ENCODE peak calls at places on chromosomes 13 and 19, in nine cellular contexts. C is astrocyte, X is neural progenitor cell, O is uterus, K is osteocyte, T is IMR-90, S is cardiac fibroblast, N is upper lobe of right lung, Z is tibial nerve. A is an unnamed sample.

GRCh38 chr13:26785845-26786630 is 25.5 kb upstream of the GPR12 start:
- DNase-seq in C (no peak), X (peak; percentile 30), O (no peak), K (no peak), T (no peak), S (peak; percentile 4), N (no peak), Z (no peak), A (no peak)

GRCh38 chr19:39676004-39676403 is 20.3 kb downstream of the LGALS16 start:
- DNase-seq in C (no peak), X (no peak), O (no peak), K (no peak), T (no peak), S (no peak), N (no peak), Z (no peak), A (peak; percentile 49)

GRCh38 chr13:59570204-59570603 is 593.5 kb downstream of the DIAPH3 start:
- DNase-seq in C (no peak), X (no peak), O (no peak), K (no peak), T (no peak), S (no peak), N (no peak), Z (no peak), A (no peak)

GRCh38 chr19:35446194-35446593 is 1.9 kb upstream of the FFAR2 start:
- DNase-seq in C (no peak), X (no peak), O (no peak), K (no peak), T (no peak), S (peak; percentile 80), N (no peak), Z (no peak), A (peak; percentile 61)

GRCh38 chr13:110426745-110427144 is 119.7 kb downstream of the COL4A2 start:
- DNase-seq in C (no peak), X (no peak), O (no peak), K (no peak), T (no peak), S (no peak), N (no peak), Z (no peak), A (no peak)

GRCh38 chr19:27779953-27780352 is 1433.0 kb downstream of the UQCRFS1 start:
- DNase-seq in C (no peak), X (no peak), O (no peak), K (no peak), T (no peak), S (no peak), N (no peak), Z (no peak), A (no peak)

GRCh38 chr13:94239135-94239534 is 240.3 kb downstream of the DCT start:
- DNase-seq in C (peak; percentile 87), X (no peak), O (no peak), K (no peak), T (peak; percentile 87), S (peak; percentile 58), N (no peak), Z (no peak), A (no peak)

GRCh38 chr19:1507192-1507660 is 5.6 kb downstream of the ADAMTSL5 start:
- DNase-seq in C (no peak), X (no peak), O (peak; percentile 43), K (peak; percentile 84), T (no peak), S (no peak), N (no peak), Z (no peak), A (no peak)

GRCh38 chr19:38736036-38736412 is 8.2 kb downstream of the CAPN12 start:
- DNase-seq in C (no peak), X (peak; percentile 82), O (peak; percentile 49), K (no peak), T (no peak), S (no peak), N (peak; percentile 84), Z (no peak), A (peak; percentile 87)

GRCh38 chr19:51751655-51752054 is at the start of gene FPR1:
- DNase-seq in C (peak; percentile 43), X (no peak), O (no peak), K (no peak), T (no peak), S (peak; percentile 66), N (no peak), Z (no peak), A (no peak)

GRCh38 chr13:39144941-39145533 is 106.8 kb downstream of the NHLRC3 start:
- DNase-seq in C (peak; percentile 37), X (peak; percentile 82), O (peak; percentile 61), K (no peak), T (peak; percentile 70), S (peak; percentile 83), N (no peak), Z (peak; percentile 35), A (peak; percentile 61)

GRCh38 chr19:48249502-48250014 is 6.2 kb downstream of the CARD8 start:
- DNase-seq in C (no peak), X (no peak), O (peak; percentile 49), K (no peak), T (no peak), S (peak; percentile 44), N (peak; percentile 76), Z (no peak), A (peak; percentile 44)

GRCh38 chr19:11164278-11164677 is 8.7 kb upstream of the SPC24 start:
- DNase-seq in C (no peak), X (no peak), O (no peak), K (no peak), T (no peak), S (peak; percentile 43), N (no peak), Z (no peak), A (no peak)

GRCh38 chr19:16470911-16471811 is 609 bp downstream of the EPS15L1 start:
- DNase-seq in C (peak; percentile 30), X (peak; percentile 44), O (no peak), K (no peak), T (peak; percentile 55), S (peak; percentile 44), N (no peak), Z (no peak), A (peak; percentile 58)

GRCh38 chr13:20161275-20161950 is 561 bp upstream of the GJA3 start:
- DNase-seq in C (no peak), X (peak; percentile 53), O (no peak), K (no peak), T (no peak), S (no peak), N (no peak), Z (no peak), A (peak; percentile 65)

GRCh38 chr13:113489171-113489548 is 1.4 kb downstream of the DCUN1D2 start:
- DNase-seq in C (no peak), X (peak; percentile 63), O (no peak), K (peak; percentile 71), T (no peak), S (no peak), N (no peak), Z (no peak), A (no peak)

GRCh38 chr19:1290699-1291651 is 5.3 kb downstream of the EFNA2 start:
- DNase-seq in C (no peak), X (no peak), O (no peak), K (no peak), T (no peak), S (no peak), N (no peak), Z (no peak), A (peak; percentile 41)

GRCh38 chr13:40536443-40537113 is 129.9 kb downstream of the FOXO1 start:
- DNase-seq in C (no peak), X (no peak), O (no peak), K (no peak), T (no peak), S (no peak), N (no peak), Z (no peak), A (no peak)

DNA sequence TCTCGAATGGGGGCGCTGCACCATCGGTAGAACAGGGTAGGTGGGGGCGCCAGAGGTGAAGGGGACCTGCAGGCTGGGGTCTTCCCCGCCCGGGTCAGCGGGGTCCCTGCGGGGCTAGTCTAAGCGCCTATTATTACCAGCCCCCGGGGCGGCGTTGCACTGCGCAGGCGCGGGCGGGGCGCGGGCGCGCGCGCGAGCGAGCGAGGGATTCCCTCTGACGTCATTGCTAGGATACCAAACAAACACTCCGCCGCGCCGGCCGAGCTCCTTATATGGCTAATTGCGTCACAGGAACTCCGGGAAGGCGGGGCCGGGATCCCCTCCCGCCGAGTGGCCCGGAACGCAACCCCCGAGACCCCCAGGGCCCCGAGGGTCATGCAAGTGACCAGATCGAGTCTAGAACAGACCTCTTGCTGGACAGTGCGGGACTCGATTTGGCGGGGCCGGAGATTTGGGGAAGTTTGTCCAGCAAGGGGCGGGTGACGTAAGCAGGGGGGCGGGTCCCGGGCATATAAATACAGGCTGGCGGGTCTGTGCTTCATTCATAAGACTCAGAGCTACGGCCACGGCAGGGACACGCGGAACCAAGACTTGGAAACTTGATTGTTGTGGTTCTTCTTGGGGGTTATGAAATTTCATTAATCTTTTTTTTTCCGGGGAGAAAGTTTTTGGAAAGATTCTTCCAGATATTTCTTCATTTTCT is at the start of gene FOSB:
- DNase-seq in C (peak; percentile 83), X (peak; percentile 99), O (peak; percentile 96), K (peak; percentile 98), T (peak; percentile 92), S (peak; percentile 97), N (peak; percentile 96), Z (peak; percentile 95), A (peak; percentile 96)
- TF ChIP-seq CTCF in C (no peak), X (peak; percentile 52), O (peak; percentile 35), K (peak; percentile 38), T (no peak), S (no peak), N (no peak), Z (no peak), A (no peak)

GRCh38 chr19:49798574-49798973 is 14.5 kb downstream of the FUZ start:
- DNase-seq in C (no peak), X (no peak), O (no peak), K (no peak), T (no peak), S (no peak), N (no peak), Z (no peak), A (no peak)
- TF ChIP-seq CTCF in C (no peak), X (no peak), O (no peak), K (no peak), T (no peak), S (no peak), N (no peak), Z (no peak), A (no peak)

GRCh38 chr19:41893899-41894298 is 10.9 kb downstream of the ARHGEF1 start:
- DNase-seq in C (no peak), X (peak; percentile 38), O (no peak), K (no peak), T (peak; percentile 38), S (peak; percentile 42), N (no peak), Z (no peak), A (no peak)
- TF ChIP-seq CTCF in C (no peak), X (peak; percentile 22), O (no peak), K (no peak), T (peak; percentile 18), S (peak; percentile 4), N (no peak), Z (no peak), A (no peak)

DNA sequence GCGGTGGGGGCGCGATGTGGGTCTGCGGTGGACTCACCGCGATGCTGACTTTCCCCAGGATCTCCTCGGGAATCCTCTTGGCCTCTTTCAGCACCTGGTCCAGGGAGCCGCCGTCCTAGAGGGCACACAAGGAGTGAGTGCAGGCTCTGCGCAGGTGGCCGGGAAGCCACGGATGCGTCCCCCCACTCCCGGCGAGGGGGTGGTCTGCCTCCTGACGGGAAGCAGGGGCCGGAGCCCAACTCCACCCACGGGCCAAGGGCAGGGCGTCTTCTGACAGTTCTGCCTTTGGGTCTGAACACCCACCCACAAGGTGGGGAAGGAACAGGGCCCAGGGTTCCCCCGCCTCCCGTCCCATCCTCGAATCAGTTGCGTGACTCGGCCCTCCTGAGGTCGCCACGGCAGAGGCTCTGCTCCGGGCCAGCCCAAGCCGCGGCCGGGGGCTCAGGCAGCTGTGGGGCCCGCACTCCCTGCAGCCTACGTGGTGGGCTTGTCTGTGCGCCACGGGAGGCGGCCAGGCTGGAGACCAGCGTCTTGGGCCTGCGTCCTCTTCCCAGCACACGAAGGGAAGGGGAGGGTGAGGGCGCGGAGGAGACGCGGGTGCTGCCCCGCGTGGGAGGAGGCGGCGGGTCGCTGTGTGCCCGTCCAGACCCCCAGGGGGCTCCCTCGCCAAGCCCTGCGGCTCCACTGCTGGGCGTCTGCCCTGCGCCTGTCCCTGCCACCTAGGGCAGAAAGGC is 21.4 kb downstream of the MAP2K2 start:
- DNase-seq in C (no peak), X (no peak), O (no peak), K (no peak), T (no peak), S (no peak), N (no peak), Z (no peak), A (no peak)
- TF ChIP-seq CTCF in C (no peak), X (no peak), O (no peak), K (no peak), T (peak; percentile 1), S (no peak), N (no peak), Z (no peak), A (no peak)